ENCODE peak calls at places on chromosomes 1 and 21, in five cellular contexts. One of them, this sample, is unnamed.

GRCh38 chr1:231508497-231508896 is 20.0 kb upstream of the TSNAX start:
- DNase-seq in neural progenitor cell: no peak
- DNase-seq in GM20000: no peak
- DNase-seq in H4: no peak
- DNase-seq in GM04504: no peak
- DNase-seq in this sample: no peak

GRCh38 chr1:203424861-203425667 is 50.5 kb upstream of the PRELP start:
- DNase-seq in neural progenitor cell: no peak
- DNase-seq in GM20000: no peak
- DNase-seq in H4: no peak
- DNase-seq in GM04504: no peak
- DNase-seq in this sample: no peak

GRCh38 chr1:103917771-103918170 is 168.1 kb downstream of the AMY1C start:
- DNase-seq in neural progenitor cell: no peak
- DNase-seq in GM20000: no peak
- DNase-seq in H4: no peak
- DNase-seq in GM04504: no peak
- DNase-seq in this sample: no peak

GRCh38 chr1:156870734-156871133 is 10.1 kb downstream of the NTRK1 start:
- DNase-seq in neural progenitor cell: no peak
- DNase-seq in GM20000: no peak
- DNase-seq in H4: peak; percentile 76
- DNase-seq in GM04504: peak; percentile 49
- DNase-seq in this sample: peak; percentile 57

GRCh38 chr1:31476891-31477846 is 64.2 kb downstream of the SERINC2 start:
- DNase-seq in neural progenitor cell: no peak
- DNase-seq in GM20000: no peak
- DNase-seq in H4: peak; percentile 32
- DNase-seq in GM04504: no peak
- DNase-seq in this sample: no peak

GRCh38 chr1:25771246-25772114 is 28.5 kb upstream of the SELENON start:
- DNase-seq in neural progenitor cell: peak; percentile 87
- DNase-seq in GM20000: peak; percentile 54
- DNase-seq in H4: no peak
- DNase-seq in GM04504: no peak
- DNase-seq in this sample: no peak

GRCh38 chr1:22315315-22316078 is 136.2 kb upstream of the ZBTB40 start:
- DNase-seq in neural progenitor cell: no peak
- DNase-seq in GM20000: no peak
- DNase-seq in H4: no peak
- DNase-seq in GM04504: no peak
- DNase-seq in this sample: no peak

GRCh38 chr21:42081931-42082381 is 10.8 kb downstream of the UMODL1 start:
- DNase-seq in neural progenitor cell: no peak
- DNase-seq in GM20000: no peak
- DNase-seq in H4: no peak
- DNase-seq in GM04504: no peak
- DNase-seq in this sample: no peak

GRCh38 chr1:154835531-154836285 is 34.4 kb downstream of the KCNN3 start:
- DNase-seq in neural progenitor cell: no peak
- DNase-seq in GM20000: no peak
- DNase-seq in H4: no peak
- DNase-seq in GM04504: no peak
- DNase-seq in this sample: no peak

GRCh38 chr1:196148367-196148970 is 459.8 kb downstream of the KCNT2 start:
- DNase-seq in neural progenitor cell: peak; percentile 10
- DNase-seq in GM20000: peak; percentile 9
- DNase-seq in H4: peak; percentile 8
- DNase-seq in GM04504: peak; percentile 10
- DNase-seq in this sample: peak; percentile 9

GRCh38 chr1:234430691-234431090 is 48.3 kb downstream of the TARBP1 start:
- DNase-seq in neural progenitor cell: no peak
- DNase-seq in GM20000: no peak
- DNase-seq in H4: no peak
- DNase-seq in GM04504: no peak
- DNase-seq in this sample: no peak

GRCh38 chr1:171115280-171115897 is 24.7 kb downstream of the FMO3 start:
- DNase-seq in neural progenitor cell: no peak
- DNase-seq in GM20000: no peak
- DNase-seq in H4: no peak
- DNase-seq in GM04504: no peak
- DNase-seq in this sample: no peak

This sample was measured in BJ.